ENCODE peak calls at places on chromosomes 11 and 22, in seven cellular contexts. V is H9, Q is neuronal stem cell, D is mesenchymal stem cell, Y is H1, S is mesendoderm, U is trophoblast cell. W is an unnamed sample. For H3K4me1 and H3K27me3, the result is how much of the 10 kb centered on the place peaks cover.

GRCh38 chr11:43830928-43831440 is 49.6 kb upstream of the ALKBH3 start:
- DNase-seq in V (no peak), Q (peak), D (peak), Y (no peak), S (peak), U (peak), W (peak)

GRCh38 chr11:71281901-71282300 is 29.5 kb upstream of the SHANK2 start:
- DNase-seq in V (peak), Q (no peak), D (no peak), Y (no peak), S (no peak), U (no peak), W (no peak)

GRCh38 chr22:39661842-39662676 is 91.5 kb downstream of the CACNA1I start:
- DNase-seq in V (peak), Q (no peak), D (no peak), Y (peak), S (peak), U (no peak), W (no peak)

GRCh38 chr11:103714246-103714645 is 322.2 kb upstream of the DDI1 start:
- DNase-seq in V (no peak), Q (no peak), D (no peak), Y (no peak), S (no peak), U (no peak), W (peak)

GRCh38 chr11:59545179-59546020 is 34.1 kb downstream of the OR4D9 start:
- DNase-seq in V (peak), Q (no peak), D (peak), Y (no peak), S (no peak), U (peak), W (peak)

GRCh38 chr11:128318856-128319474 is 268.4 kb downstream of the ETS1 start:
- DNase-seq in V (no peak), Q (no peak), D (no peak), Y (no peak), S (peak), U (no peak), W (peak)

GRCh38 chr11:77592727-77593126 is 3.0 kb downstream of the AQP11 start:
- DNase-seq in V (no peak), Q (no peak), D (no peak), Y (no peak), S (no peak), U (no peak), W (no peak)

GRCh38 chr22:16808744-16809143 is 16.5 kb downstream of the XKR3 start:
- DNase-seq in V (no peak), Q (no peak), D (no peak), Y (no peak), S (no peak), U (no peak), W (no peak)

GRCh38 chr11:7275133-7275532 is 23.4 kb downstream of the SYT9 start:
- DNase-seq in V (no peak), Q (no peak), D (no peak), Y (no peak), S (peak), U (no peak), W (no peak)

GRCh38 chr11:19814421-19814820 is 101.8 kb downstream of the NAV2 start:
- DNase-seq in V (peak), Q (no peak), D (no peak), Y (no peak), S (peak), U (no peak), W (no peak)
- H3K4me1 ChIP-seq in V (under half), Q (under half), D (under half), Y (under half), S (under half), U (under half), W (under half)

GRCh38 chr11:33801821-33802413 is 27.6 kb upstream of the FBXO3 start:
- DNase-seq in V (no peak), Q (peak), D (no peak), Y (no peak), S (peak), U (no peak), W (no peak)

GRCh38 chr11:33802414-33802950 is 28.2 kb upstream of the FBXO3 start:
- DNase-seq in V (peak), Q (peak), D (peak), Y (peak), S (peak), U (peak), W (peak)

DNA sequence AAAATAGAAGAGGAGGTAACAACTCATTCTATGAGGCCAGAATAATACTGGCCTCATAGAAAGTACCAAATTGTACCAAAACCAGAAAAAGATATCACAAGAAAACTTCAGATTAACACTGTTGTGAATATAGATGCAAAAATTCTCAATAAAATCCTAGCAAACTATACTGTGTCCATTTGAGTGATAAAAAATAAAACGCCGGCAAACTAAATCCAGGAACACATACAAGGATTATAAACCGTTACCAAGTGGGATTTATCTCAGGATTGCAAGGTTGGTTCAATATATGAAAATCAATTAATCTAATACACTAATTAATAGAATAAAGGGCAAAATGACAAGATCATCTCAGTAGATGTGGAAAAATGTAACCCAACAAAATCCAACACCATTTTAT is 23.6 kb upstream of the FBXO3 start:
- DNase-seq in V (no peak), Q (no peak), D (no peak), Y (no peak), S (no peak), U (no peak), W (no peak)
- H3K27me3 ChIP-seq in V (under half), Q (under half), D (half or more), Y (under half), S (under half), U (under half), W (under half)

GRCh38 chr11:113802621-113803020 is 23.0 kb downstream of the CLDN25 start:
- DNase-seq in V (no peak), Q (no peak), D (no peak), Y (no peak), S (no peak), U (peak), W (no peak)

DNA sequence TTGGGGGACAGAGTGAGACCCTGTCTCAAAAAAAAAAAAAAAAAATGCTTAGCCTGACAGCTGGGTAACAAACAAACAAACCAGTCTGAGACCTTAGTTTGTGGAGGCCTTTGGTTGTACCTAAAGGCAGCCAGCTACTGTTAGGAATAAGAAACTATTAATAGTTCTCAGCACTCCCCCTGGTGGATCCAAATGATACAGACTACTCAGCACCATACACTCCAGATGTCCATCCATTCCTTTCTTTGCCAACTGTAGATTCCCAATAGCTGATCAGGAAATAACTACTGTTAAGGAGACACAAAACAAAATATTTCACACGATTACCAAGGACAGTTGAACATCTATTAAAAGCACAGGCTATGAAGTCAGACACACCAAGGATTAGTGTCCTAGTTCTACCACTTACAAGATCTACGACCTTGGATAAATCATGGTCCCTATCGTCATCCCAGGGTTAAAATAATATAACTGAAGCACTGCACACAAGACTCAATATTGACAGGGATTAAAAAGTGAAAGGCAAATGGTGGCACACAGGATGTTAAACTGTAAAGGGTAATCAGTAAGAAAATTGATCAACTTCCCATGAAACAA is 17.2 kb downstream of the CLDN25 start:
- DNase-seq in V (no peak), Q (no peak), D (peak), Y (no peak), S (peak), U (peak), W (peak)
- H3K18ac ChIP-seq in V (no peak), Q (no peak), D (no peak), Y (no peak), S (no peak), U (no peak), W (no peak)

DNA sequence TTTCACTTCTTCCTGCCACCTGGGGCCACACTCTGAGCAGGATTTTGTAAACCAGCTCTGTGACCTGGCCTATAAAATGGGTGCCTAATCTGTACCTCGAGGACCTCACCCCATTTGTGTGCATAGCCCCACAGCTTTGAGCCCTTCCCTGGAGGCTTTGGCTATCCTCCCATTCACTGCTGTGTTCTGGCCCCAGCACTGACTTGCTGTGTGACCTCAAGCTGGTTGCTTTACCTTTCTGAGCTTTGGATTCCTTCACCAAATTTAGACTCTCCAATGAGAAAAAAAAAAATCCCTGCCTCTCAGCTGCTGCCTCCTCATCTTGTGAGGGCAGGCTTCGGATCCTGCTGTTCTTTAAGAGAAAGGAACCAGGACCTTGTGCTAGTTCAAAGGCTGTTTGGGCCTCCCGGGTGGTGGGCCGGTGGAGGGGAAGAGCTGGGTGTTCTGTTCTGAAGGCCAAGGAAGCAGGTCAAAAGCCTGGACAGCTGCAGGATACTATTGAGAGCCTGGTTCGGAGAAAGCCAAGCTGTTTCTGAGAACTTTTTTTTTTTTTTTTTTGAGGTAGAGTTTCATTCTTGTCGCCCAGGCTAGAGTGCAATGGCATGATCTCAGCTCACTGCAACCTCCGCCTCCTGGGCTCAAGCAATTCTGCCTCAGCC is 1.1 kb upstream of the PYGM start:
- DNase-seq in V (no peak), Q (no peak), D (no peak), Y (no peak), S (no peak), U (no peak), W (no peak)
- H3K4me1 ChIP-seq in V (under half), Q (under half), D (half or more), Y (under half), S (under half), U (under half), W (under half)

GRCh38 chr11:120030411-120030810 is 107.5 kb downstream of the TRIM29 start:
- DNase-seq in V (peak), Q (no peak), D (no peak), Y (peak), S (no peak), U (no peak), W (no peak)

GRCh38 chr11:120031156-120031555 is 106.8 kb downstream of the TRIM29 start:
- DNase-seq in V (no peak), Q (no peak), D (no peak), Y (no peak), S (no peak), U (no peak), W (no peak)

GRCh38 chr11:120032766-120033390 is 105.0 kb downstream of the TRIM29 start:
- DNase-seq in V (peak), Q (no peak), D (no peak), Y (peak), S (no peak), U (no peak), W (no peak)

GRCh38 chr11:120034176-120034575 is 103.7 kb downstream of the TRIM29 start:
- DNase-seq in V (no peak), Q (no peak), D (no peak), Y (peak), S (no peak), U (no peak), W (no peak)

GRCh38 chr11:120031612-120032600 is 106.0 kb downstream of the TRIM29 start:
- DNase-seq in V (no peak), Q (no peak), D (no peak), Y (peak), S (no peak), U (no peak), W (no peak)
- H3K27me3 ChIP-seq in V (under half), Q (under half), D (half or more), Y (under half), S (under half), U (under half), W (under half)

DNA sequence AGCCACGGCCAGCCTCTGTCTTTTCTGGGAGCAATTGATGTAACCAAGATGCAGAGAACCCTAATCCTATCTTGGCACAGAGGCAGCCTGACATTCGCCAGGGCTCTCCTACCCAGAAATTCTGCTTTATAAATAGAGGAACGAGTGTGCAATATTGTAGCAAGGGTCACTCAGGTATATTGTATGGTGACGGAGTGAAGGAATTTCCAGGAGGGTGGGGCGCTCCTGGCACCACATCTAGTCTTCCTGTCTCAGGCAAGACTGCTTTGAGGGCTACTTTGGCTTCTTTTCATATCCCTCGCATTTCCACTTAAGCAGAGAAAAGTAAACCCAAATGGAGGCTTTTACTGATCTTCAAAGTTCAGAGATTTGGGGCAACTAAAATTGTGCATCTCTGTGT is 114.4 kb downstream of the BARX2 start:
- DNase-seq in V (no peak), Q (no peak), D (no peak), Y (no peak), S (no peak), U (no peak), W (no peak)
- H3K18ac ChIP-seq in V (no peak), Q (no peak), D (no peak), Y (no peak), S (no peak), U (no peak), W (no peak)